ENCODE peak calls at places on chromosomes 2 and 18, in seven cellular contexts. J, Z, B, D, T, N and I are unnamed samples.

GRCh38 chr18:11752116-11752911 is 63.2 kb downstream of the GNAL start:
- DNase-seq in B (no peak), N (peak; percentile 41), T (peak; percentile 75), Z (no peak), J (peak; percentile 61), D (peak; percentile 32), I (no peak)

GRCh38 chr18:27954226-27954625 is 222.7 kb downstream of the CDH2 start:
- DNase-seq in N (peak; percentile 13), T (peak; percentile 22), B (no peak), Z (no peak), D (no peak), J (no peak), I (no peak)

GRCh38 chr2:231124833-231125232 is at the start of gene HTR2B:
- DNase-seq in D (peak; percentile 62), N (no peak), T (peak; percentile 24), J (peak; percentile 35), Z (peak; percentile 12), B (no peak), I (no peak)

GRCh38 chr2:133817680-133818566 is 249.7 kb upstream of the NCKAP5 start:
- DNase-seq in J (no peak), B (no peak), N (peak; percentile 97), T (no peak), D (peak; percentile 30), Z (no peak), I (no peak)

GRCh38 chr2:172098650-172099471 is 3.8 kb downstream of the DLX2 start:
- DNase-seq in N (peak; percentile 85), Z (no peak), J (peak; percentile 67), D (peak; percentile 69), T (peak; percentile 79), B (peak; percentile 63), I (no peak)

GRCh38 chr2:28752608-28752984 is 966 bp downstream of the PPP1CB start:
- DNase-seq in N (no peak), D (no peak), Z (no peak), J (peak; percentile 14), T (no peak), B (no peak), I (no peak)

GRCh38 chr2:169159686-169160085 is 90.3 kb downstream of the DHRS9 start:
- DNase-seq in J (no peak), Z (no peak), D (no peak), T (no peak), B (no peak), N (no peak), I (no peak)

GRCh38 chr2:95530734-95531133 is 46.2 kb upstream of the TRIM43B start:
- DNase-seq in J (no peak), D (no peak), T (no peak), B (no peak), Z (no peak), N (peak; percentile 42), I (no peak)

GRCh38 chr2:70638561-70638960 is 84.9 kb upstream of the TGFA start:
- DNase-seq in J (no peak), D (no peak), T (no peak), B (no peak), Z (no peak), N (no peak), I (no peak)

DNA sequence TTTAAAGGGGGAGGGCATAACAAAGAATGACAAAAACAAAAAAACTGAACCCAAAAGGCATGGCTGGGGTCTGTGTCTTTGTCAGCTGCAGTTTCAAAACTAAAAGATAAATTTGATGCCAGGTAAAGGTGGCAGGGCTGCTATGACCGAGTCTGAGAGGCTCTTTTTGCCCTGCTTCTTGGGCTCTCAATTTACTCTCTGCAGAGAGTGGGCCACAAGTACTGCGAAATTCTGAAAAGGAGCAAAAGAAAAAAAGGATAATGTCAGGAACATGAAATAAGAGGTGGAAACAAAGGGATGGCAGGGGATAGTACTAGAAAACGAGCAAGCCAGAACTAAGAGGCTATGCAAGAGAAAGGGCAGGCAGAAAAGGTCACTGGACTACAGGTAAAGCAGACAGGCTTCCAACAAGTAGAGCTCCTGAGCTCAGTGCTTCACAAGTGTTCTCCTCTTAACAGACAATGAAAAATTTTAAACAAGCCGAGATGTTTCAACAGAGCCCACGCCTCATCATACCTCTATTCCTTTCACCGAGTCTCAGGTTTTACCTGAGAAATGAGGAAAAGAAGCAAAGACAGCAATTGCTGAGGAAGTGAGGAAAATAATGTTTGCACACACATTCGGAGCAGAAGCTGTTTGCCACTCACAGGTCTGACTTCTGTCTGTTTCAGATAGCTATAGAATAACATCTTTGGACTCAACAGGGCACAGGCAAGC is 7.3 kb downstream of the IRS1 start:
- DNase-seq in D (peak; percentile 15), Z (no peak), T (no peak), N (peak; percentile 23), J (no peak), B (no peak), I (no peak)
- H3K36me3 ChIP-seq in D (peaks cover 8% of the 10 kb centered on the region), Z (no peaks in the 10 kb centered on the region), T (no peaks in the 10 kb centered on the region), N (peaks cover 57% of the 10 kb centered on the region), J (no peaks in the 10 kb centered on the region), B (no peaks in the 10 kb centered on the region), I (no peaks in the 10 kb centered on the region)

DNA sequence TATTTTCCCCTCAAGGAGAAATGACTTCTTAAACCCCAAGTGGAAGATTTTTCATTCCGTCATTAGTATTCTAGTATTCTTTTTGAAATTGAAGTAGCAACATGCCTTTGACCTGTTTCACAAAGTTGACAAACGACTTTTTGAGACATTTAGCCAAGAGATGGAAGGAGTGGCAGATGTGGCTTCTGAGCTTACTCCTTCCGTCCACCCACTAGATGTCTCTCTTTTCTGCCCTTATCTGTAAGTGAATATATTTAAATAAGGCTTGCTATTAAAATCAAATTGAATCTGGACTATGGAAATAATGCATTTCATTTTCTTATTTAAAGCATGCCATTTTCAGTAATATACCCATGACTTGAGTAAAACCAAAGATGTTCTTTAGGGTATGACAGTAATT is 74.1 kb downstream of the ACTR3 start:
- DNase-seq in D (no peak), T (no peak), B (no peak), Z (no peak), J (no peak), N (peak; percentile 12), I (no peak)
- TF ChIP-seq CTCF in D (no peak), T (peak; percentile 10), B (no peak), Z (no peak), J (no peak), N (peak; percentile 25), I (no peak)

GRCh38 chr18:23890589-23890988 is 124.0 kb upstream of the TTC39C start:
- DNase-seq in J (no peak), T (no peak), N (peak; percentile 79), B (no peak), D (no peak), Z (no peak), I (no peak)
- H3K4me3 ChIP-seq in J (no peak overlapping the region), T (no peak overlapping the region), N (no peak overlapping the region), B (no peak overlapping the region), D (no peak overlapping the region), Z (no peak overlapping the region), I (no peak overlapping the region)

GRCh38 chr2:134954065-134954464 is 35.4 kb downstream of the CCNT2 start:
- DNase-seq in Z (no peak), T (no peak), D (no peak), B (no peak), N (no peak), J (no peak), I (no peak)

GRCh38 chr2:134955744-134956143 is 37.1 kb downstream of the CCNT2 start:
- DNase-seq in J (no peak), N (no peak), D (no peak), B (no peak), Z (no peak), T (no peak), I (no peak)

DNA sequence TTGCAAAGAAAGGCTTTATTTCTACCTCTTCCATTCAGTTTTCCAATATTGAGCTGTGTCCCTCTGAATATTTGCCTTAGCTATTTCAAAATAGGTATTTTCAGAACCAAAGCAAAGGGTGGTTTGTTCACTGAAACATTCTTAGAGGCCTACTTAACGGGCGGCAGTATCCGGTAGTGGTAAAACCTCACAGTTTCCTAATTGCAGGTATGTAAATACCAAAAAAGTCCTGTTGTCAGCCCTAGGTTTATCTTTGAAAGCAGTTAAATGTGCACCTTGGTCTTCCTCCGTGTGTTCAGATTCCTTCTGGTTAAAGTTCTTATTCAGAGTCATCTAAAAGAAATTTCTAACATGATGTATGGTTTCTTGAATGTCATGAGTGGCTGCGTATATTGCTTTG is 38.9 kb downstream of the CCNT2 start:
- DNase-seq in Z (no peak), J (no peak), D (no peak), T (no peak), N (no peak), B (no peak), I (no peak)
- H3K36me3 ChIP-seq in Z (no peaks in the 10 kb centered on the region), J (peaks cover 40% of the 10 kb centered on the region), D (peaks cover 47% of the 10 kb centered on the region), T (peaks cover 19% of the 10 kb centered on the region), N (peaks cover 34% of the 10 kb centered on the region), B (peaks cover 25% of the 10 kb centered on the region), I (peaks cover 66% of the 10 kb centered on the region)

GRCh38 chr2:239979243-239980023 is 45.7 kb downstream of the NDUFA10 start:
- DNase-seq in D (no peak), J (peak; percentile 78), N (no peak), B (no peak), T (peak; percentile 91), Z (no peak), I (no peak)
- TF ChIP-seq CTCF in D (no peak), J (peak; percentile 49), N (no peak), B (no peak), T (peak; percentile 84), Z (no peak), I (no peak)

GRCh38 chr2:237892936-237893595 is 33.6 kb downstream of the RAMP1 start:
- DNase-seq in N (no peak), D (no peak), Z (no peak), B (peak; percentile 61), J (no peak), T (no peak), I (no peak)
- H3K4me3 ChIP-seq in N (no peak overlapping the region), D (no peak overlapping the region), Z (no peak overlapping the region), B (no peak overlapping the region), J (no peak overlapping the region), T (no peak overlapping the region), I (no peak overlapping the region)

DNA sequence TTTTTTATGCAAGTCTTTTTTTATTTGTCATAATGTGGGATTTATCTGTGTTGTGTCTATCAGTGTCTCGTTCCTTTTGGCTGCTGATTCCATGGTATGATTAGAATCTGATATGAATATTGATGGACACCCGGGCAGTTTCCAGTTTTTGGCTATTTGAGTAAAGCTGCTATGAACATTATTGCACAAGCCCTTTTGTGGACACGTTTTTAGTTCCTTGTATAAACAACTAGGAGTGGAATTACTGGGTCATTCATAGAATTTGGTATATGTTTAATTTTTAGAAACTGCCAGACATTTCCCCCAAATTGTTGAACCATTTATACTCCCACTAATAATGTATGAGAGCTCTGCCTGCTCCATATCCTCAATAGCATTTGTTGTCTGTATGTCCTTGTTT is 26.6 kb downstream of the HK2 start:
- DNase-seq in D (no peak), T (no peak), B (no peak), Z (no peak), N (no peak), J (no peak), I (no peak)
- H3K36me3 ChIP-seq in D (no peaks in the 10 kb centered on the region), T (peaks cover under 1% of the 10 kb centered on the region), B (no peaks in the 10 kb centered on the region), Z (no peaks in the 10 kb centered on the region), N (peaks cover 39% of the 10 kb centered on the region), J (no peaks in the 10 kb centered on the region), I (no peaks in the 10 kb centered on the region)

DNA sequence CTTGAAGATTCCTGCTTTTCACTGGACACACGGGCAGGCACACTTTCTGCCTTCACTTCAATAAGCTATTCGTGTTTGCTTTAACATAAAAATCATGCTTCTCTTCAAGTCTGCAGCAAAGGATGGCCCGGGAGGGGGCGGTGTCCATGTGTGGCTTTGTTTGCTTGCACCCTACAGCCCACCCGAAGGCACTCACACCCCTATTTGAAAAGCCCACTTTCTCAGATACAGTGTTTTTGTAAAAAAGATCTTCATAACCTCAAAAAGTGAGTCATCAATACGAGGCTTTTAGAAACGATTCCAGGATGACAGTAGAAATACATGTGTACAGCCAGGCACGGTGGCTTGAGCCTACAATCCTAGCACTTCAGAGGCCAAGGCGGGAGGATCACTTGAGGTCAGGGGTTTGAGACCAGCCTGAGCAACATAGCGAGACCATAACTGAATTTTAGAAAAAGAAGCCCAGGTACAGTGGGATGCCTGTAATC is 36.5 kb upstream of the HPCAL1 start:
- DNase-seq in D (no peak), N (peak; percentile 54), J (no peak), B (peak; percentile 22), T (no peak), Z (no peak), I (no peak)
- TF ChIP-seq CTCF in D (no peak), N (peak; percentile 46), J (no peak), B (no peak), T (no peak), Z (no peak), I (no peak)